ENCODE peak calls at places on chromosome 5, in seven cellular contexts. One of them, this sample, is unnamed.

GRCh38 chr5:96743065-96743768 is 64.5 kb downstream of the ERAP1 start:
- DNase-seq in lower lobe of right lung: no peak
- DNase-seq in dorsolateral prefrontal cortex: no peak
- DNase-seq in colonic mucosa: peak
- DNase-seq in tibial artery: peak
- DNase-seq in suprapubic skin: no peak
- DNase-seq in Peyer's patch: no peak
- DNase-seq in this sample: no peak

GRCh38 chr5:181205735-181206401 is 872 bp upstream of the TRIM7 start:
- DNase-seq in lower lobe of right lung: no peak
- DNase-seq in dorsolateral prefrontal cortex: peak
- DNase-seq in colonic mucosa: peak
- DNase-seq in tibial artery: no peak
- DNase-seq in suprapubic skin: peak
- DNase-seq in Peyer's patch: no peak
- DNase-seq in this sample: no peak

GRCh38 chr5:177520906-177521513 is 4.2 kb upstream of the DDX41 start:
- DNase-seq in lower lobe of right lung: no peak
- DNase-seq in dorsolateral prefrontal cortex: no peak
- DNase-seq in colonic mucosa: no peak
- DNase-seq in tibial artery: no peak
- DNase-seq in suprapubic skin: no peak
- DNase-seq in Peyer's patch: no peak
- DNase-seq in this sample: no peak

GRCh38 chr5:2889946-2890475 is 138.5 kb upstream of the IRX2 start:
- DNase-seq in lower lobe of right lung: no peak
- DNase-seq in dorsolateral prefrontal cortex: no peak
- DNase-seq in colonic mucosa: no peak
- DNase-seq in tibial artery: no peak
- DNase-seq in suprapubic skin: no peak
- DNase-seq in Peyer's patch: no peak
- DNase-seq in this sample: peak

GRCh38 chr5:159910843-159911229 is 5.4 kb upstream of the ADRA1B start:
- DNase-seq in lower lobe of right lung: no peak
- DNase-seq in dorsolateral prefrontal cortex: no peak
- DNase-seq in colonic mucosa: no peak
- DNase-seq in tibial artery: no peak
- DNase-seq in suprapubic skin: no peak
- DNase-seq in Peyer's patch: no peak
- DNase-seq in this sample: no peak

GRCh38 chr5:80481019-80481893 is 6.6 kb upstream of the FAM151B start:
- DNase-seq in lower lobe of right lung: no peak
- DNase-seq in dorsolateral prefrontal cortex: no peak
- DNase-seq in colonic mucosa: peak
- DNase-seq in tibial artery: no peak
- DNase-seq in suprapubic skin: no peak
- DNase-seq in Peyer's patch: peak
- DNase-seq in this sample: no peak

GRCh38 chr5:98415663-98416062 is 357.8 kb upstream of the RGMB start:
- DNase-seq in lower lobe of right lung: no peak
- DNase-seq in dorsolateral prefrontal cortex: no peak
- DNase-seq in colonic mucosa: no peak
- DNase-seq in tibial artery: no peak
- DNase-seq in suprapubic skin: no peak
- DNase-seq in Peyer's patch: no peak
- DNase-seq in this sample: no peak

GRCh38 chr5:10828241-10828640 is 67.2 kb upstream of the DAP start:
- DNase-seq in lower lobe of right lung: no peak
- DNase-seq in dorsolateral prefrontal cortex: no peak
- DNase-seq in colonic mucosa: no peak
- DNase-seq in tibial artery: no peak
- DNase-seq in suprapubic skin: no peak
- DNase-seq in Peyer's patch: no peak
- DNase-seq in this sample: no peak

GRCh38 chr5:124259017-124259416 is 487.4 kb downstream of the ZNF608 start:
- DNase-seq in lower lobe of right lung: no peak
- DNase-seq in dorsolateral prefrontal cortex: no peak
- DNase-seq in colonic mucosa: no peak
- DNase-seq in tibial artery: no peak
- DNase-seq in suprapubic skin: no peak
- DNase-seq in Peyer's patch: no peak
- DNase-seq in this sample: no peak

GRCh38 chr5:151483176-151483575 is 35.8 kb downstream of the SLC36A1 start:
- DNase-seq in lower lobe of right lung: no peak
- DNase-seq in dorsolateral prefrontal cortex: no peak
- DNase-seq in colonic mucosa: no peak
- DNase-seq in tibial artery: peak
- DNase-seq in suprapubic skin: no peak
- DNase-seq in Peyer's patch: no peak
- DNase-seq in this sample: no peak
- TF ChIP-seq CTCF in lower lobe of right lung: no peak
- TF ChIP-seq CTCF in dorsolateral prefrontal cortex: no peak
- TF ChIP-seq CTCF in colonic mucosa: no peak
- TF ChIP-seq CTCF in tibial artery: no peak
- TF ChIP-seq CTCF in suprapubic skin: no peak
- TF ChIP-seq CTCF in Peyer's patch: no peak
- TF ChIP-seq CTCF in this sample: no peak

GRCh38 chr5:82388186-82388585 is 110.0 kb upstream of the RPS23 start:
- DNase-seq in lower lobe of right lung: no peak
- DNase-seq in dorsolateral prefrontal cortex: no peak
- DNase-seq in colonic mucosa: no peak
- DNase-seq in tibial artery: no peak
- DNase-seq in suprapubic skin: no peak
- DNase-seq in Peyer's patch: no peak
- DNase-seq in this sample: no peak
- H3K27ac ChIP-seq in lower lobe of right lung: no peak
- H3K27ac ChIP-seq in dorsolateral prefrontal cortex: no peak
- H3K27ac ChIP-seq in colonic mucosa: no peak
- H3K27ac ChIP-seq in tibial artery: no peak
- H3K27ac ChIP-seq in suprapubic skin: no peak
- H3K27ac ChIP-seq in Peyer's patch: no peak
- H3K27ac ChIP-seq in this sample: peak

DNA sequence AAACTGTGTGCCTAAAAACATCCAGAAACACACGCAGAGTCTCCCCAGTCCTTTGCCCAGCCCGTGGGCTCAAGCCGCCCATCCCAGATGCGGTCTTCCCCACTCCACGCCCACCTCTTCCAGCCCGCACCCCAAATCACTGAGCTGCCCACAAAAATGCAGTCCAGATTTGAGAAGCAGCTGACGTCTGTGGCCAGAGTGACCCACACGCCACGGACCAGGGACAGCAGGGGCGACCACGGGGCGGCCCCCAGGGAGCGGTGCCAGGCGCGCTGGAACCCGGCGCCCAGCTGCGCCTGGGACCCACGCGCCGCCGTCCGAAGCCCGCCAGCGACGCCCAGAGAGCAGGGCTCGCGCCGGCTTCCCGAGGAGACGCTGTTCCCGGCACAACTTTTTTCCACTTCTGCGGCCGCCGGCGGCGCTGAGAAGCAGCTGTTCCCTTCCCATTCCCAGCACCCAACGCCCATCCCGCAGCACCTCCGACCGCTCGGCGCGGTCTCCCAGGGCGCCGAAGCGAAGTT is 674 bp downstream of the LHFPL2 start:
- DNase-seq in lower lobe of right lung: peak
- DNase-seq in dorsolateral prefrontal cortex: peak
- DNase-seq in colonic mucosa: peak
- DNase-seq in tibial artery: peak
- DNase-seq in suprapubic skin: peak
- DNase-seq in Peyer's patch: peak
- DNase-seq in this sample: peak
- TF ChIP-seq CTCF in lower lobe of right lung: peak
- TF ChIP-seq CTCF in dorsolateral prefrontal cortex: no peak
- TF ChIP-seq CTCF in colonic mucosa: no peak
- TF ChIP-seq CTCF in tibial artery: no peak
- TF ChIP-seq CTCF in suprapubic skin: no peak
- TF ChIP-seq CTCF in Peyer's patch: no peak
- TF ChIP-seq CTCF in this sample: no peak

GRCh38 chr5:116542619-116543018 is 32.0 kb downstream of the SEMA6A start:
- DNase-seq in lower lobe of right lung: no peak
- DNase-seq in dorsolateral prefrontal cortex: no peak
- DNase-seq in colonic mucosa: peak
- DNase-seq in tibial artery: no peak
- DNase-seq in suprapubic skin: no peak
- DNase-seq in Peyer's patch: no peak
- DNase-seq in this sample: no peak

GRCh38 chr5:116536279-116537161 is 38.1 kb downstream of the SEMA6A start:
- DNase-seq in lower lobe of right lung: no peak
- DNase-seq in dorsolateral prefrontal cortex: no peak
- DNase-seq in colonic mucosa: peak
- DNase-seq in tibial artery: no peak
- DNase-seq in suprapubic skin: no peak
- DNase-seq in Peyer's patch: peak
- DNase-seq in this sample: no peak

GRCh38 chr5:116534988-116535387 is 39.6 kb downstream of the SEMA6A start:
- DNase-seq in lower lobe of right lung: no peak
- DNase-seq in dorsolateral prefrontal cortex: no peak
- DNase-seq in colonic mucosa: no peak
- DNase-seq in tibial artery: peak
- DNase-seq in suprapubic skin: no peak
- DNase-seq in Peyer's patch: no peak
- DNase-seq in this sample: no peak

GRCh38 chr5:116543501-116543900 is 31.1 kb downstream of the SEMA6A start:
- DNase-seq in lower lobe of right lung: no peak
- DNase-seq in dorsolateral prefrontal cortex: no peak
- DNase-seq in colonic mucosa: no peak
- DNase-seq in tibial artery: no peak
- DNase-seq in suprapubic skin: no peak
- DNase-seq in Peyer's patch: no peak
- DNase-seq in this sample: no peak

DNA sequence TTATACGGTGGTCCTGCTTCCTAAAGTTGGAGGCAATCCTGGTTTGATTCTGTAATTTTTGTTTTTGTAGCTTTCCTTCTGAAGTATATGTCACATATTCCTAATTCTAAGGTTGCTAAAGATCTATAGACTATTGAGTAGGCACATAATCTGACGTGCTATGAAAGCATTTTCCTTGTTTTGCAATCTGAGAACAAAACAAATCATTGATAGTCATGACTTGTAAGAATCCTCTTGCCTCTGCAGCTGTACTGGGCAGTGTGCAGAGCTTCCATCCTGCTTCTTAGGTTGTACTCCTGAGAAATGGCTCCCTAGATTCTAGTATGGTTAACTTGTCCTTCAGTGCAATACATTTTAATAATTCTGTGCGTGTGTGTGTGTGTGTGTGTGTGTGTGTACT is 35.4 kb downstream of the SEMA6A start:
- DNase-seq in lower lobe of right lung: no peak
- DNase-seq in dorsolateral prefrontal cortex: no peak
- DNase-seq in colonic mucosa: no peak
- DNase-seq in tibial artery: no peak
- DNase-seq in suprapubic skin: no peak
- DNase-seq in Peyer's patch: no peak
- DNase-seq in this sample: no peak
- H3K27ac ChIP-seq in lower lobe of right lung: no peak
- H3K27ac ChIP-seq in dorsolateral prefrontal cortex: peak
- H3K27ac ChIP-seq in colonic mucosa: no peak
- H3K27ac ChIP-seq in tibial artery: no peak
- H3K27ac ChIP-seq in suprapubic skin: no peak
- H3K27ac ChIP-seq in Peyer's patch: no peak
- H3K27ac ChIP-seq in this sample: no peak

GRCh38 chr5:88686077-88686541 is 196.9 kb downstream of the MEF2C start:
- DNase-seq in lower lobe of right lung: no peak
- DNase-seq in dorsolateral prefrontal cortex: no peak
- DNase-seq in colonic mucosa: no peak
- DNase-seq in tibial artery: no peak
- DNase-seq in suprapubic skin: no peak
- DNase-seq in Peyer's patch: no peak
- DNase-seq in this sample: no peak

GRCh38 chr5:88682797-88683496 is 200.0 kb downstream of the MEF2C start:
- DNase-seq in lower lobe of right lung: no peak
- DNase-seq in dorsolateral prefrontal cortex: no peak
- DNase-seq in colonic mucosa: no peak
- DNase-seq in tibial artery: no peak
- DNase-seq in suprapubic skin: no peak
- DNase-seq in Peyer's patch: no peak
- DNase-seq in this sample: no peak

GRCh38 chr5:88684136-88684500 is 198.9 kb downstream of the MEF2C start:
- DNase-seq in lower lobe of right lung: no peak
- DNase-seq in dorsolateral prefrontal cortex: no peak
- DNase-seq in colonic mucosa: no peak
- DNase-seq in tibial artery: no peak
- DNase-seq in suprapubic skin: no peak
- DNase-seq in Peyer's patch: no peak
- DNase-seq in this sample: no peak

GRCh38 chr5:88681402-88681801 is 201.6 kb downstream of the MEF2C start:
- DNase-seq in lower lobe of right lung: no peak
- DNase-seq in dorsolateral prefrontal cortex: no peak
- DNase-seq in colonic mucosa: no peak
- DNase-seq in tibial artery: no peak
- DNase-seq in suprapubic skin: no peak
- DNase-seq in Peyer's patch: no peak
- DNase-seq in this sample: no peak

DNA sequence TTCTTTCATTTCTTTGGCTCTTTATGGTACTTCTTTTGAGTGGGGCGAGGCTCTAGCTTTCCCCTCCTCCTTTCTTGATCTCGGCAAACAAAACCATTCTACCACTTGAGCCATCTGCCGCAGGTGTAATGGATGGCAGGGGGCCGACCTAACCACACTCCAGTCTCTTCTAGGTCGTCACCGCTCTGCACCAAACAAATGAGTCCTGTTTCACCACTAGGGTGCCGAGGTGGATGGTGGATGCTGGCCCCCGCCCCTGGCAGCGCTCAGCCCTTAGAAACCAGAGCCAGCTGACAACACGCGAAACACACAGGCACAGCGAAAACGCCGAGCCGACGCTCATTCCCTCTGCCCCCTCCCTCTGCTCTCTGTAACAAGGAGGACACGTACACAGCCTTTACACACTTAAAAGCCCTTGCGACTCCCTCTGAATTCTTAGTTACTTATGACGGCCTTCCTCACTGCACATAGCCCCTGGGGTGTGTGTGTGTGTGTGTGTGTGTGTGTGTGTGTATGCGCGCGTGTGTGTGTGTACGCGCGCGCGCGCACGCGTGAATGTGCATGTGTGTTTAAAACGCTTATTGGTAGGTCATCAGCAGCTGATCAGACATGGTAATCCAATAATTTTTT is 199.4 kb downstream of the MEF2C start:
- DNase-seq in lower lobe of right lung: no peak
- DNase-seq in dorsolateral prefrontal cortex: peak
- DNase-seq in colonic mucosa: no peak
- DNase-seq in tibial artery: no peak
- DNase-seq in suprapubic skin: no peak
- DNase-seq in Peyer's patch: no peak
- DNase-seq in this sample: no peak
- TF ChIP-seq CTCF in lower lobe of right lung: no peak
- TF ChIP-seq CTCF in dorsolateral prefrontal cortex: peak
- TF ChIP-seq CTCF in colonic mucosa: no peak
- TF ChIP-seq CTCF in tibial artery: no peak
- TF ChIP-seq CTCF in suprapubic skin: no peak
- TF ChIP-seq CTCF in Peyer's patch: no peak
- TF ChIP-seq CTCF in this sample: no peak